ENCODE peak calls at places on chromosomes 12 and 14, in six cellular contexts. P is HepG2, S is endothelial cell of umbilical vein, F is A549, H is GM12878, T is K562. Q is an unnamed sample.

GRCh38 chr12:119693006-119693405 is 25.1 kb downstream of the PRKAB1 start:
- DNase-seq in F (no peak), H (no peak), T (no peak), S (peak; percentile 95), P (no peak), Q (no peak)

GRCh38 chr12:897386-897785 is 52.1 kb downstream of the RAD52 start:
- DNase-seq in T (no peak), F (no peak), S (no peak), P (no peak), H (no peak), Q (no peak)

GRCh38 chr12:65557425-65558167 is 266.7 kb upstream of the HMGA2 start:
- DNase-seq in P (no peak), H (no peak), F (no peak), S (no peak), T (no peak), Q (no peak)

GRCh38 chr12:99558113-99558512 is 89.4 kb upstream of the GARIN6 start:
- DNase-seq in H (no peak), S (no peak), F (no peak), T (no peak), P (no peak), Q (no peak)

GRCh38 chr12:131841547-131841946 is 13.4 kb downstream of the MMP17 start:
- DNase-seq in P (no peak), S (no peak), F (no peak), T (no peak), H (no peak), Q (no peak)

GRCh38 chr12:109888179-109889020 is 8.1 kb upstream of the GLTP start:
- DNase-seq in T (no peak), P (no peak), H (peak; percentile 45), S (peak; percentile 74), F (peak; percentile 66), Q (peak; percentile 84)

GRCh38 chr14:71855399-71856036 is 76.7 kb upstream of the RGS6 start:
- DNase-seq in F (peak; percentile 46), P (peak; percentile 49), S (peak; percentile 67), H (peak; percentile 31), T (peak; percentile 54), Q (peak; percentile 61)

GRCh38 chr14:60807247-60807646 is 72.7 kb downstream of the MNAT1 start:
- DNase-seq in H (no peak), F (no peak), S (no peak), P (no peak), T (no peak), Q (no peak)

GRCh38 chr12:13817131-13817530 is 164.3 kb downstream of the GRIN2B start:
- DNase-seq in T (no peak), H (no peak), P (no peak), S (no peak), F (peak; percentile 6), Q (no peak)

GRCh38 chr12:108747563-108747962 is 16.2 kb upstream of the CORO1C start:
- DNase-seq in T (no peak), S (no peak), F (no peak), H (no peak), P (no peak), Q (no peak)

GRCh38 chr12:124906606-124907261 is 7.7 kb downstream of the UBC start:
- DNase-seq in H (peak; percentile 87), T (peak; percentile 79), S (peak; percentile 95), P (peak; percentile 93), F (peak; percentile 82), Q (peak; percentile 94)

GRCh38 chr12:113299619-113300237 is 35.2 kb downstream of the SLC8B1 start:
- DNase-seq in T (peak; percentile 79), F (peak; percentile 93), S (peak; percentile 58), H (no peak), P (peak; percentile 54), Q (peak; percentile 69)

GRCh38 chr12:65615091-65615490 is 209.2 kb upstream of the HMGA2 start:
- DNase-seq in H (no peak), P (no peak), S (no peak), F (no peak), T (no peak), Q (no peak)

GRCh38 chr14:58060898-58061297 is 91.1 kb downstream of the ARMH4 start:
- DNase-seq in P (no peak), H (no peak), S (no peak), F (no peak), T (no peak), Q (no peak)

GRCh38 chr12:23888396-23889068 is 60.9 kb downstream of the SOX5 start:
- DNase-seq in T (no peak), P (no peak), F (no peak), S (no peak), H (no peak), Q (no peak)

GRCh38 chr12:57049047-57049446 is 882 bp downstream of the MYO1A start:
- DNase-seq in S (no peak), F (no peak), H (no peak), P (peak; percentile 9), T (no peak), Q (no peak)

GRCh38 chr14:65453807-65454480 is 41.4 kb downstream of the FUT8 start:
- DNase-seq in P (no peak), F (no peak), T (no peak), S (no peak), H (no peak), Q (no peak)

GRCh38 chr12:119593578-119594398 is at the start of gene TMEM233:
- DNase-seq in H (no peak), S (no peak), P (no peak), F (no peak), T (no peak), Q (no peak)

GRCh38 chr12:125228519-125229260 is 163.5 kb downstream of the AACS start:
- DNase-seq in F (no peak), P (no peak), S (no peak), T (peak; percentile 59), H (no peak), Q (no peak)

GRCh38 chr12:126706300-126706699 is 1560.7 kb upstream of the TMEM132C start:
- DNase-seq in T (no peak), S (no peak), F (no peak), H (no peak), P (no peak), Q (no peak)

GRCh38 chr12:40616383-40616900 is 75.8 kb upstream of the CNTN1 start:
- DNase-seq in F (no peak), P (no peak), H (no peak), T (no peak), S (no peak), Q (no peak)

GRCh38 chr12:53775478-53776145 is 23.8 kb upstream of the CISTR start:
- DNase-seq in H (no peak), T (no peak), S (peak; percentile 36), P (no peak), F (no peak), Q (no peak)

GRCh38 chr12:31728289-31728916 is 418 bp downstream of the AMN1 start:
- DNase-seq in S (no peak), T (peak; percentile 69), F (peak; percentile 77), P (no peak), H (no peak), Q (no peak)

GRCh38 chr14:100406505-100407131 is 83.5 kb downstream of the SLC25A47 start:
- DNase-seq in F (no peak), S (no peak), T (peak; percentile 66), P (peak; percentile 66), H (no peak), Q (peak; percentile 60)

GRCh38 chr14:69055125-69055524 is 76.0 kb upstream of the ACTN1 start:
- DNase-seq in P (no peak), F (no peak), T (no peak), H (no peak), S (peak; percentile 88), Q (no peak)

GRCh38 chr14:32201816-32202467 is at the start of gene RNU6-7:
- DNase-seq in T (no peak), S (no peak), P (peak; percentile 61), H (no peak), F (no peak), Q (peak; percentile 42)

GRCh38 chr12:11707535-11707934 is 58.1 kb downstream of the ETV6 start:
- DNase-seq in T (no peak), H (no peak), P (no peak), F (no peak), S (no peak), Q (no peak)

GRCh38 chr14:50001146-50001998 is 108.5 kb downstream of the ARF6 start:
- DNase-seq in F (peak; percentile 65), T (peak; percentile 71), H (no peak), P (peak; percentile 86), S (no peak), Q (peak; percentile 62)

GRCh38 chr14:30193791-30194407 is 266.3 kb upstream of the PRKD1 start:
- DNase-seq in F (no peak), T (no peak), P (no peak), H (no peak), S (no peak), Q (no peak)

GRCh38 chr14:42911642-42912041 is 1305.0 kb downstream of the LRFN5 start:
- DNase-seq in T (no peak), S (no peak), H (no peak), F (no peak), P (no peak), Q (no peak)
- TF ChIP-seq CTCF in T (no peak), S (no peak), H (no peak), F (peak; percentile 20), P (no peak), Q (no peak)

DNA sequence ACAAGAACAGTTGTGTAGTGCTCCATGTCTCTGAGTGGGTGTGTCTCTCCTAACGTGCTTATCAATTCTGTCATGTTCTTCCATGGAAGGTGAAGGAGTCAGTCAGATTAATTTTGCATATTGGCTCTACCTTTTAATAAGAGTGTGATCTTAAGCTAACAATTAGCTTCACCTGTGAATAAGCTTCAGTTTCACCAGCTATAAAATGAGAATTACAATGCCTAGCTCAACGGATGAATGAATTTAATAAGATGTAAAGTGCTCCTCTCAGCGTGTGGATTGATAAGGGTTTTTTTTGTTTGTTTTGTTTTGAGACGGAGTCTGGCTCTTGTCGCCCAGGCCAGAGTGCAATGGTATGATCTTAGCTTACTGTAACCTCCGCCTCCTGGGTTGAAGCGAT is 32.7 kb downstream of the CCDC175 start:
- DNase-seq in P (no peak), T (no peak), H (no peak), S (no peak), F (no peak), Q (no peak)
- TF ChIP-seq MYC in P (no peak), T (no peak), H (no peak), S (no peak), F (no peak), Q (no peak)

DNA sequence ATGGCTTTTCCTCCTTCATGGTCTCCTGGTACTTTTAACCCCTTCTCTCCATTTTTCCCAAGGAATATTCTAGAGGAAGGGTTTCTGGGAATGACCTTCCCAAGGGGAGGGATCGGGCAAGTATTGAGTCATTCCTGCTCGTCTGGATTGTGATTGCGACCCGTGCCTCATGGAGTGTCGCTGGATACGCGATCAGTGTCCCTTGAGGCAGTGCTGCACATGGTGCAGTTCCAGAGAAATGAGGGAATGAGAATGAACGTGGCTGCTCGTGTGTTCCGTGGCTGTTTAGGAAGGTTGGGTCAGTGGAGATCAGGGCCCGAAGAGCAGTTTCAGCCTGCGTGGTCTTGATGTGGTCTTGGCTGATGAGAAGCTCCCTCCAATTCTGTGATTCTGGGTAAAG is 234.4 kb downstream of the CACNA1C start:
- DNase-seq in F (no peak), H (no peak), T (no peak), P (no peak), S (no peak), Q (no peak)
- H3K4me3 ChIP-seq in F (no peak overlapping the region), H (no peak overlapping the region), T (no peak overlapping the region), P (no peak overlapping the region), S (no peak overlapping the region), Q (no peak overlapping the region)

DNA sequence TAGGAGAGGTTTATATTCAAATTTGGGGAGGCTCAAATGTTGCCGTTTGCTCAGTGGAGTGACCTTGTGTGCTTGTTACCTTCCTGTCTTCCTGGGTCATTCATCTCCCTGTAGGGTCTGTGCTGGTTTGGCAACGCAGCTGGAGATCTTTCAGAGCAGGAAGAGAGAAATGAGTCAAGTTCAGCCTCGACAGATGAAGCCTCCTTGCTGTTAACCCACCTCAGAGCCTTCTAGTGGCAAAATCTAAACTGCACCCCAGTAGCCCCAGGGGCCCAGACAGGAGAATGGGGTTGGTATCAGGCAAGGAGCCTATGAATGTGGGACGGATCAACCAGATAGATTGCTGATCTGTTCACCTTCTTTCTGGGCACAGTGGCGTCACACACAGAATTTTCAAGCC is 999.3 kb downstream of the VRK1 start:
- DNase-seq in F (no peak), P (no peak), S (no peak), H (no peak), T (no peak), Q (no peak)
- TF ChIP-seq CTCF in F (no peak), P (no peak), S (no peak), H (no peak), T (no peak), Q (no peak)